ENCODE peak calls at places on chromosome 17, in seven cellular contexts. U, L, G, O, K, V and N are unnamed samples.

GRCh38 chr17:81903415-81903831 is 1.4 kb downstream of the NPB start:
- DNase-seq in U (no peak), L (no peak), G (no peak), O (no peak), K (no peak), V (no peak), N (no peak)

GRCh38 chr17:46895171-46895570 is 27.8 kb upstream of the GOSR2 start:
- DNase-seq in U (no peak), L (no peak), G (no peak), O (no peak), K (no peak), V (no peak), N (no peak)

GRCh38 chr17:62870581-62870964 is 62.5 kb upstream of the MARCHF10 start:
- DNase-seq in U (no peak), L (no peak), G (peak), O (no peak), K (no peak), V (no peak), N (no peak)

GRCh38 chr17:1958134-1958881 is 66.8 kb downstream of the RTN4RL1 start:
- DNase-seq in U (no peak), L (no peak), G (no peak), O (no peak), K (no peak), V (no peak), N (no peak)

GRCh38 chr17:75691371-75692290 is 24.5 kb downstream of the SAP30BP start:
- DNase-seq in U (peak), L (no peak), G (no peak), O (no peak), K (no peak), V (peak), N (peak)

GRCh38 chr17:75191584-75191983 is 8.8 kb upstream of the SUMO2 start:
- DNase-seq in U (no peak), L (no peak), G (no peak), O (peak), K (no peak), V (peak), N (no peak)

GRCh38 chr17:77089118-77089477 is 51.7 kb upstream of the SEC14L1 start:
- DNase-seq in U (no peak), L (no peak), G (no peak), O (no peak), K (no peak), V (no peak), N (no peak)

GRCh38 chr17:6592193-6592592 is 35.8 kb upstream of the PITPNM3 start:
- DNase-seq in U (no peak), L (no peak), G (no peak), O (no peak), K (no peak), V (no peak), N (no peak)